ENCODE peak calls at places on chromosomes 5 and 9, in seven cellular contexts. N is ovary, T is tibial artery, I is fibroblast of mammary gland, R is uterus, O is stomach, Y is astrocyte of the cerebellum. W is an unnamed sample.

GRCh38 chr5:173055722-173055982 is 500 bp upstream of the CREBRF start:
- DNase-seq in R (no peak), N (no peak), T (no peak), O (no peak), I (no peak), Y (no peak), W (no peak)

GRCh38 chr9:100066539-100066938 is 32.3 kb downstream of the ERP44 start:
- DNase-seq in R (no peak), I (peak; percentile 63), N (no peak), O (no peak), Y (no peak), T (no peak), W (no peak)

GRCh38 chr5:173941758-173942401 is 47.1 kb upstream of the C5orf47 start:
- DNase-seq in R (no peak), Y (no peak), O (no peak), N (no peak), I (no peak), T (no peak), W (no peak)

GRCh38 chr9:69293186-69293585 is 31.8 kb upstream of the ENTREP1 start:
- DNase-seq in O (no peak), N (no peak), I (no peak), Y (no peak), T (no peak), R (no peak), W (no peak)

GRCh38 chr9:80794197-80794596 is 895.1 kb downstream of the TLE1 start:
- DNase-seq in T (no peak), R (no peak), Y (no peak), O (no peak), I (no peak), N (no peak), W (no peak)

GRCh38 chr5:141513021-141513626 is 24.2 kb downstream of the PCDHGC5 start:
- DNase-seq in O (no peak), R (peak; percentile 56), Y (no peak), N (peak; percentile 66), I (peak; percentile 62), T (peak; percentile 48), W (peak; percentile 78)

GRCh38 chr5:160116991-160117390 is 2.3 kb downstream of the PWWP2A start:
- DNase-seq in I (no peak), O (no peak), T (no peak), Y (no peak), R (no peak), N (no peak), W (no peak)

GRCh38 chr5:17019324-17019723 is 83.2 kb upstream of the MYO10 start:
- DNase-seq in Y (no peak), I (peak; percentile 27), O (no peak), R (no peak), N (no peak), T (no peak), W (no peak)

GRCh38 chr5:69049151-69049550 is 44.7 kb upstream of the SLC30A5 start:
- DNase-seq in Y (no peak), T (no peak), N (no peak), I (no peak), O (no peak), R (no peak), W (no peak)

GRCh38 chr5:9198399-9198798 is 347.5 kb downstream of the SEMA5A start:
- DNase-seq in N (no peak), R (no peak), T (no peak), I (peak; percentile 37), Y (no peak), O (no peak), W (no peak)

GRCh38 chr9:77455312-77455927 is 192.7 kb downstream of the GNA14 start:
- DNase-seq in O (peak; percentile 41), I (peak; percentile 28), T (no peak), Y (no peak), N (no peak), R (no peak), W (no peak)

GRCh38 chr9:127130661-127131538 is 8.5 kb upstream of the ANGPTL2 start:
- DNase-seq in T (peak; percentile 67), Y (peak; percentile 90), I (peak; percentile 99), N (peak; percentile 54), O (no peak), R (peak; percentile 70), W (peak; percentile 72)

GRCh38 chr5:141737485-141737884 is 55.5 kb upstream of the ARAP3 start:
- DNase-seq in I (no peak), O (no peak), Y (no peak), R (no peak), T (no peak), N (no peak), W (no peak)

GRCh38 chr9:76655121-76655531 is 109.1 kb upstream of the PCA3 start:
- DNase-seq in I (peak; percentile 30), R (no peak), O (no peak), Y (no peak), N (no peak), T (no peak), W (no peak)

GRCh38 chr9:97889941-97890557 is 32.3 kb downstream of the TRMO start:
- DNase-seq in Y (no peak), O (peak; percentile 45), I (peak; percentile 28), N (no peak), R (no peak), T (no peak), W (no peak)

GRCh38 chr5:27158171-27158570 is 119.8 kb upstream of the CDH9 start:
- DNase-seq in N (no peak), Y (peak; percentile 26), T (no peak), I (no peak), R (no peak), O (no peak), W (no peak)

GRCh38 chr9:114416290-114416689 is 28.5 kb upstream of the AKNA start:
- DNase-seq in O (no peak), R (no peak), T (no peak), I (no peak), N (no peak), Y (no peak), W (no peak)
- TF ChIP-seq CTCF in O (no peak), R (no peak), T (no peak), I (no peak), N (no peak), Y (no peak), W (no peak)

GRCh38 chr5:10201223-10201868 is 48.3 kb downstream of the ATPSCKMT start:
- DNase-seq in R (no peak), N (no peak), O (no peak), T (peak; percentile 30), Y (no peak), I (peak; percentile 16), W (no peak)
- TF ChIP-seq CTCF in R (no peak), N (no peak), O (no peak), T (no peak), Y (peak; percentile 11), I (peak; percentile 51), W (no peak)

GRCh38 chr9:91724609-91725505 is 225.2 kb downstream of the ROR2 start:
- DNase-seq in R (no peak), N (no peak), I (no peak), O (no peak), T (no peak), Y (no peak), W (no peak)

GRCh38 chr9:91725651-91726050 is 224.4 kb downstream of the ROR2 start:
- DNase-seq in R (no peak), N (no peak), Y (no peak), O (no peak), T (no peak), I (no peak), W (no peak)

GRCh38 chr9:91723420-91724067 is 226.5 kb downstream of the ROR2 start:
- DNase-seq in N (no peak), O (no peak), I (no peak), R (no peak), T (no peak), Y (no peak), W (no peak)

GRCh38 chr9:91726406-91727100 is 223.5 kb downstream of the ROR2 start:
- DNase-seq in N (no peak), O (no peak), T (no peak), R (no peak), I (no peak), Y (no peak), W (no peak)

GRCh38 chr9:91724068-91724440 is 226.0 kb downstream of the ROR2 start:
- DNase-seq in O (no peak), T (no peak), I (no peak), Y (no peak), R (no peak), N (no peak), W (no peak)
- TF ChIP-seq CTCF in O (no peak), T (no peak), I (no peak), Y (no peak), R (no peak), N (no peak), W (no peak)

GRCh38 chr9:72598639-72599038 is 77.2 kb downstream of the TMC1 start:
- DNase-seq in N (no peak), T (no peak), Y (no peak), O (no peak), R (no peak), I (no peak), W (no peak)

GRCh38 chr9:72597606-72598005 is 76.2 kb downstream of the TMC1 start:
- DNase-seq in N (no peak), Y (no peak), T (no peak), R (no peak), O (no peak), I (no peak), W (no peak)

GRCh38 chr9:72596451-72597180 is 75.2 kb downstream of the TMC1 start:
- DNase-seq in Y (no peak), O (no peak), I (no peak), R (no peak), T (no peak), N (no peak), W (no peak)

GRCh38 chr9:72599874-72600534 is 78.6 kb downstream of the TMC1 start:
- DNase-seq in T (no peak), I (no peak), N (no peak), O (no peak), R (no peak), Y (no peak), W (no peak)

DNA sequence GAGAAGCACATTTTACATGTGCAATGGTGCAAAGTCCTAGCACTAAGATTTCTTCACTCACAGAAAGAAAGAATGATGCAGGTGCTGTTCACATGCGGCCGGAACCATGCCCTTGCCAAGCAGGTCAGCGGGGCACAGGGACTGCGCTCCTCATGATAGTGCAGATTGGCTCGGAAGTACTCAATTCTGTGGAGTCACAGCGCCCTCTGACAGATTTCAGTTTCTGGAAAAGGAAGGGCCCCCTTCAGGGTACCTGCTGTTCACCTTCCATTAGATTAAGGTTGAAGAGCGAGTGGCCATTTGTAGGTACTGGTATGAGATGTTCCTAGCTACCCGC is 75.7 kb downstream of the TMC1 start:
- DNase-seq in O (no peak), Y (no peak), T (no peak), N (no peak), I (no peak), R (no peak), W (no peak)
- TF ChIP-seq CTCF in O (no peak), Y (no peak), T (no peak), N (no peak), I (no peak), R (no peak), W (no peak)

DNA sequence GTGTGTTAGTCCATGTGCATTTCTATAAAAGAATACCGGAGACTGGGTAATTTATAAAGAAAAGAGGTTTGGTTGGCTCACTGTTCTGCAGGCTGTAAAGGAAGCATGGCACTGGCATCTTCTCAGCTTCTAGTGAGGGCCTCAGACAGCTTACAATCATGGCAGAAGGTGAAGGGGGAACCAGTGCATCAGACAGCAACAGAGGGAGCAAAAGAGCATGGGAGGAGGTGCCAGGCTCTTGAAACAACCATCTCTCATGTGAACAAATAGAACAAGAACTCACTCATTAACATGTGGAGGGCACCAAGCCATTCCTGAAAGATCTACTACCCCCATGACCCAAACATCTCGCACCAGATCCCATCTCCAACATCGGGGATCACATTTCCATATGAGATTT is 89.2 kb upstream of the IL33 start:
- DNase-seq in Y (no peak), I (no peak), O (no peak), T (no peak), N (no peak), R (no peak), W (no peak)
- TF ChIP-seq CTCF in Y (no peak), I (no peak), O (no peak), T (no peak), N (no peak), R (no peak), W (no peak)